ENCODE peak calls at places on chromosomes 5 and 9, in six cellular contexts. C is small intestine; M is stimulated activated CD4-positive, alpha-beta T cell treated with anti-CD3 and anti-CD28 coated beads, Interleukin-2, amount 100 ng/mL, for 48 hours; V is iPS DF 6.9; F is H9; Z is AG09309. H is an unnamed sample.

GRCh38 chr9:72704688-72705375 is 183.4 kb downstream of the TMC1 start:
- DNase-seq in C (no peak), M (no peak), V (no peak), F (no peak), Z (no peak), H (no peak)

GRCh38 chr9:117720987-117721386 is 16.8 kb downstream of the TLR4 start:
- DNase-seq in C (peak; percentile 27), M (no peak), V (no peak), F (no peak), Z (no peak), H (no peak)

GRCh38 chr9:119938871-119939270 is 569.6 kb upstream of the BRINP1 start:
- DNase-seq in C (no peak), M (no peak), V (no peak), F (no peak), Z (peak; percentile 34), H (no peak)

GRCh38 chr9:134515026-134515821 is 126.4 kb upstream of the COL5A1 start:
- DNase-seq in C (no peak), M (no peak), V (no peak), F (no peak), Z (no peak), H (no peak)

GRCh38 chr9:118928723-118929122 is 440.5 kb downstream of the BRINP1 start:
- DNase-seq in C (no peak), M (no peak), V (no peak), F (peak; percentile 45), Z (no peak), H (no peak)

GRCh38 chr9:132663120-132663519 is 6.7 kb downstream of the DDX31 start:
- DNase-seq in C (no peak), M (no peak), V (no peak), F (peak; percentile 62), Z (no peak), H (no peak)

GRCh38 chr5:3604501-3604900 is 8.9 kb downstream of the IRX1 start:
- DNase-seq in C (no peak), M (no peak), V (no peak), F (no peak), Z (no peak), H (no peak)

GRCh38 chr9:130220351-130220750 is 45.2 kb upstream of the HMCN2 start:
- DNase-seq in C (no peak), M (no peak), V (no peak), F (no peak), Z (no peak), H (no peak)

GRCh38 chr9:95775191-95775590 is 100.3 kb upstream of the ERCC6L2 start:
- DNase-seq in C (no peak), M (no peak), V (no peak), F (no peak), Z (no peak), H (no peak)

GRCh38 chr9:99055384-99055783 is 49.5 kb upstream of the TGFBR1 start:
- DNase-seq in C (no peak), M (no peak), V (no peak), F (no peak), Z (no peak), H (peak; percentile 72)

GRCh38 chr9:133119461-133120342 is 1.3 kb downstream of the RALGDS start:
- DNase-seq in C (no peak), M (no peak), V (no peak), F (no peak), Z (no peak), H (no peak)

GRCh38 chr9:121603028-121603427 is 48.4 kb upstream of the DAB2IP start:
- DNase-seq in C (no peak), M (no peak), V (no peak), F (no peak), Z (no peak), H (no peak)

GRCh38 chr5:2163940-2164490 is 281.3 kb upstream of the IRX4 start:
- DNase-seq in C (no peak), M (no peak), V (no peak), F (no peak), Z (no peak), H (no peak)

GRCh38 chr9:470795-471194 is 256.1 kb downstream of the DOCK8 start:
- DNase-seq in C (peak; percentile 54), M (no peak), V (no peak), F (no peak), Z (no peak), H (no peak)

GRCh38 chr5:139711067-139711851 is 63.1 kb downstream of the CXXC5 start:
- DNase-seq in C (no peak), M (peak; percentile 33), V (no peak), F (peak; percentile 78), Z (no peak), H (no peak)

GRCh38 chr9:2210201-2210600 is 195.1 kb downstream of the SMARCA2 start:
- DNase-seq in C (no peak), M (no peak), V (no peak), F (no peak), Z (no peak), H (no peak)

GRCh38 chr5:21058290-21058689 is 1070.3 kb upstream of the CDH18 start:
- DNase-seq in C (no peak), M (no peak), V (no peak), F (no peak), Z (no peak), H (no peak)

GRCh38 chr9:16030513-16031185 is 477.8 kb downstream of the CCDC171 start:
- DNase-seq in C (no peak), M (no peak), V (no peak), F (no peak), Z (peak; percentile 80), H (peak; percentile 45)

H was measured in epithelial cell of prostate.